ENCODE peak calls at places on chromosomes 16 and 17, in eight cellular contexts. A is B cell, D is BE2C, C is mesothelial cell of epicardium, L is fibroblast of villous mesenchyme, Q is right lobe of liver, N is astrocyte, B is cardiac fibroblast. F is an unnamed sample.
A peak's percentile ranks its signal among the peaks of the same experiment; 100 is the strongest.

GRCh38 chr17:59366773-59367656 is 35.6 kb downstream of the YPEL2 start:
- DNase-seq in A (no peak), D (peak; percentile 44), Q (peak; percentile 94), C (no peak), B (peak; percentile 78), N (peak; percentile 74), L (peak; percentile 77), F (no peak)

GRCh38 chr17:75662511-75662910 is 4.4 kb downstream of the RECQL5 start:
- DNase-seq in L (no peak), Q (no peak), A (no peak), B (no peak), C (no peak), N (no peak), D (no peak), F (no peak)

GRCh38 chr17:59093702-59094231 is 12.9 kb downstream of the TRIM37 start:
- DNase-seq in B (peak; percentile 98), D (peak; percentile 9), Q (no peak), C (no peak), N (peak; percentile 92), A (no peak), L (peak; percentile 99), F (no peak)

GRCh38 chr17:2928294-2928890 is 132.2 kb downstream of the RAP1GAP2 start:
- DNase-seq in B (no peak), A (no peak), N (no peak), D (peak; percentile 86), C (no peak), L (no peak), Q (no peak), F (no peak)

GRCh38 chr17:81046770-81047359 is 11.9 kb downstream of the BAIAP2 start:
- DNase-seq in N (no peak), L (no peak), B (no peak), D (no peak), C (no peak), A (no peak), Q (no peak), F (no peak)

GRCh38 chr16:1121601-1122000 is 25.6 kb upstream of the C1QTNF8 start:
- DNase-seq in N (no peak), L (no peak), C (no peak), Q (no peak), D (no peak), B (no peak), A (no peak), F (no peak)

GRCh38 chr16:4760221-4760910 is 6.6 kb downstream of the ZNF500 start:
- DNase-seq in L (no peak), A (no peak), C (no peak), B (no peak), N (no peak), D (no peak), Q (no peak), F (no peak)

GRCh38 chr17:67902531-67903231 is 77.4 kb downstream of the BPTF start:
- DNase-seq in N (no peak), Q (no peak), A (no peak), B (no peak), L (no peak), D (no peak), C (no peak), F (no peak)

DNA sequence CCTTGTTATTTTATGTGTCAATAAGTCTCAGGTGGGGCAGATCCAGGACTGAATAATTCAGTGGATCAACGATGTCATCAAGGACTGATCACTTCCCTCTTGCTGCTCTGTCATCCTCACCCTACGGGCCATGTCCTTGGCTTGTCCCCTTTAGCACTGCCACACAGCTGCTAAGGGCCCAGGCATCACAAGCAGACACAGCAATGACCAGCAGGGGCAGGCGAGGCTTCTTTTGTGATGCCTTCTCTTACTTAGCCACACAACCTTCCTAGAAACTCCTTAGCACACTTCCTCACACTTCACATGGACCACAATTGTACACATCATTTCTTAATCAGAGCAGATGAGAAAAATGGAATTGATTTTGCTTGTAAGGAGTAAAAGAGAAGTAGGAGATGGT is 356.3 kb upstream of the SOX9 start:
- DNase-seq in Q (no peak), N (no peak), C (no peak), L (no peak), A (no peak), B (no peak), D (peak; percentile 51), F (peak; percentile 45)
- TF ChIP-seq CTCF in Q (no peak), N (peak; percentile 22), C (no peak), L (peak; percentile 26), A (no peak), B (peak; percentile 32), D (peak; percentile 76), F (peak; percentile 41)

GRCh38 chr16:65524231-65524630 is 402.4 kb upstream of the CDH11 start:
- DNase-seq in A (no peak), C (no peak), Q (no peak), D (no peak), L (no peak), N (no peak), B (no peak), F (no peak)

GRCh38 chr16:65524997-65525396 is 403.1 kb upstream of the CDH11 start:
- DNase-seq in N (peak; percentile 100), A (no peak), C (no peak), D (no peak), B (peak; percentile 84), L (peak; percentile 96), Q (no peak), F (no peak)

GRCh38 chr16:65522412-65522811 is 400.5 kb upstream of the CDH11 start:
- DNase-seq in D (no peak), B (no peak), Q (no peak), L (no peak), C (no peak), A (no peak), N (no peak), F (no peak)

GRCh38 chr16:65523258-65523950 is 401.5 kb upstream of the CDH11 start:
- DNase-seq in N (no peak), B (no peak), A (no peak), D (no peak), C (no peak), L (no peak), Q (no peak), F (no peak)

GRCh38 chr16:65525743-65526142 is 403.9 kb upstream of the CDH11 start:
- DNase-seq in Q (no peak), D (no peak), B (no peak), N (no peak), C (no peak), A (no peak), L (no peak), F (no peak)
- TF ChIP-seq CTCF in Q (no peak), D (no peak), B (no peak), N (peak; percentile 16), C (no peak), A (no peak), L (peak; percentile 12), F (no peak)

GRCh38 chr17:57757735-57758134 is 12.6 kb upstream of the CCDC182 start:
- DNase-seq in B (no peak), A (no peak), Q (no peak), L (no peak), D (no peak), N (no peak), C (no peak), F (no peak)

GRCh38 chr17:57756941-57757340 is 11.8 kb upstream of the CCDC182 start:
- DNase-seq in D (no peak), C (no peak), Q (no peak), A (no peak), N (no peak), B (no peak), L (no peak), F (no peak)

GRCh38 chr17:57758654-57759053 is 13.6 kb upstream of the CCDC182 start:
- DNase-seq in Q (no peak), C (no peak), L (no peak), B (no peak), D (peak; percentile 67), N (no peak), A (no peak), F (no peak)

GRCh38 chr17:57751971-57752905 is 7.1 kb upstream of the CCDC182 start:
- DNase-seq in D (peak; percentile 84), A (no peak), L (no peak), B (no peak), Q (no peak), C (no peak), N (no peak), F (no peak)

DNA sequence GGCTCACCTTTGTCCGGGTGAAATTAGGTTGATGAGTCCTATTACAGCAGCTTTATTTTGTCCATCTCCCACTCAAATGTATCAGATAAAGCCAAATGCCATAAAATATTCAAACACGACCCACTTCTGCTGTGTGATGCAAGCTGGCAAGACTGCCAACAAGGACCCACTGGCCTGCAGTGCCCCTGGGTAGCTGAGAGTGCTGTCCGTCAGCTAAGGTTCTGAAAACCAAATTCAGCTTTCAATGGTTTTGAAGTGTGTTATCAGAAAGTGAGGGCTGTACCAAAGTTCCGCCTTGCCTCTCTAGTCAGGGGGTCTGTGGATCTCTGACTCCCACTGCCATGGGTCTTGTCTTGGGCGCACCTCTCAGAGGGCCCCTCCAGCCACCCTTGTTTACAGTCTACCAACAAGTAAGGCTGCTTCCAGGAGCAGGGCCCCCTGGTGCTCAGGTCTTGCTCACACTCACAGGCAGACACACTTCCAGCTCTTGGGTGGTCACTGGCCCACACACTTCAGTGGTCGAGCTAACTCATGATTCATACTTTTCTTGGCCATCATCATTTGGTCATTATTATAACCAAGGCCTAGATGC is 10.5 kb upstream of the CCDC182 start:
- DNase-seq in A (no peak), D (no peak), Q (no peak), C (no peak), B (no peak), L (no peak), N (no peak), F (no peak)
- TF ChIP-seq CTCF in A (no peak), D (no peak), Q (no peak), C (no peak), B (no peak), L (no peak), N (no peak), F (no peak)

GRCh38 chr17:33290156-33290697 is 2.9 kb downstream of the ASIC2 start:
- DNase-seq in N (no peak), C (no peak), A (no peak), D (no peak), B (no peak), Q (no peak), L (no peak), F (no peak)

GRCh38 chr17:33294994-33295393 is 1.9 kb upstream of the ASIC2 start:
- DNase-seq in N (no peak), C (no peak), A (no peak), D (no peak), B (no peak), L (no peak), Q (no peak), F (no peak)

GRCh38 chr17:33292981-33293867 is at the start of gene ASIC2:
- DNase-seq in C (peak; percentile 36), Q (no peak), L (no peak), N (peak; percentile 39), A (no peak), D (peak; percentile 34), B (peak; percentile 22), F (peak; percentile 67)

GRCh38 chr17:33291248-33292183 is 1.6 kb downstream of the ASIC2 start:
- DNase-seq in N (peak; percentile 63), L (peak; percentile 53), A (peak; percentile 28), B (peak; percentile 45), C (peak; percentile 34), D (peak; percentile 30), Q (no peak), F (peak; percentile 54)

DNA sequence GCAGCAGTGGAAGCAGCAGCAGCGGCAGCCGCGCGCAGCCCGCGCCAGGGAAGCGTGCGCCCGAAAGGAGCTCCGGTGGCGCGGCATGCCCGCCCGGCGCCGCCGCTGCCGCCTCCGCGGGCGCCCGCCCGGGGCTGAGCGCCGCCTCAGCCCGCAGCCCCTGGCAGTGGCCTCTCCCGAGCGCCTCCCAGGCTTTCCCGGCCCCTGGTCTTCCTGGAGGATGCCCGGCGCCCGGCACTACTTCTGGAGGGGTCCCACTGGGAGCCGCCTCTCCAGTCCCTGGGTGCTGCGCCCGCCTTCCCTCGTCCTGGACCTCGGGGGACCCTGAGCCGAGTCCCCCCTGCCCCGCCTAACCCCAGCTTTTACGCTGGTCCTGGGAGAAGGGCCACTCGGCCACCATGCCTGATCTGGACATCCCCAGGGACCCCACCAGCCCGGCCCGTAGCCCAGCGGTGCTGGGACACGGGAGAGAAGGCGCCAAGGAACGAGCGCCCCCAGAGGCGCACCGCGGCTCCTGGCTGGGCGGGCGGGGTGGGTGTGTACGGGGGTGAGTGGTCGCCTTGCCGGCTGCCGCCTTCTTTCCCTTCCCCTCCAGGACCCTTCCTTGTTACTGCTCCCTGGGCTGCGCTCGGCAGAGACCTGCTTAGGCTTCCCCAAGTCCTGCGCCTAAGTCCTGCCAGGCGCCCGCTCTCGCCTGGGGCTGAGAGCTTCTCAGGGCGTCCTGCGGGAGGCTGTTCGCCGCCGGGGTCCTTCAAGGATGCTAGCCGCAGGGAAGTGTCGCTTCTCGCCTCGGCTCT is 713 bp downstream of the ASIC2 start:
- DNase-seq in L (peak; percentile 13), A (peak; percentile 36), Q (no peak), C (no peak), D (peak; percentile 52), B (peak; percentile 27), N (peak; percentile 31), F (peak; percentile 59)
- TF ChIP-seq CTCF in L (no peak), A (no peak), Q (peak; percentile 6), C (peak; percentile 46), D (peak; percentile 23), B (peak; percentile 7), N (no peak), F (peak; percentile 52)